ENCODE peak calls at places on chromosomes 7 and 10, in five cellular contexts. I is PC-3, Z is HCT116, B is hepatocyte, G is MM.1S. S is an unnamed sample.

GRCh38 chr7:105097619-105098018 is 83.6 kb downstream of the KMT2E start:
- DNase-seq in B (no peak), G (no peak), I (peak; percentile 89), Z (no peak), S (no peak)

GRCh38 chr10:72099054-72099921 is 10.9 kb upstream of the SPOCK2 start:
- DNase-seq in B (no peak), Z (no peak), I (no peak), G (no peak), S (no peak)

GRCh38 chr7:151141855-151142685 is 25.4 kb downstream of the GBX1 start:
- DNase-seq in Z (no peak), G (no peak), B (no peak), I (no peak), S (no peak)

GRCh38 chr7:29891766-29892165 is 85.5 kb downstream of the WIPF3 start:
- DNase-seq in G (no peak), Z (no peak), I (no peak), B (no peak), S (no peak)

GRCh38 chr10:48253970-48254657 is 20.4 kb downstream of the FRMPD2 start:
- DNase-seq in I (peak; percentile 73), Z (no peak), B (no peak), G (no peak), S (peak; percentile 94)

GRCh38 chr10:20858292-20859124 is 38.6 kb downstream of the NEBL start:
- DNase-seq in B (peak; percentile 41), G (peak; percentile 37), I (peak; percentile 53), Z (peak; percentile 8), S (no peak)

GRCh38 chr10:132515811-132516726 is 21.5 kb upstream of the INPP5A start:
- DNase-seq in Z (no peak), I (no peak), G (no peak), B (no peak), S (no peak)

GRCh38 chr7:116953727-116954442 is 584 bp downstream of the ST7 start:
- DNase-seq in B (peak; percentile 89), G (peak; percentile 49), Z (peak; percentile 43), I (peak; percentile 77), S (peak; percentile 63)

DNA sequence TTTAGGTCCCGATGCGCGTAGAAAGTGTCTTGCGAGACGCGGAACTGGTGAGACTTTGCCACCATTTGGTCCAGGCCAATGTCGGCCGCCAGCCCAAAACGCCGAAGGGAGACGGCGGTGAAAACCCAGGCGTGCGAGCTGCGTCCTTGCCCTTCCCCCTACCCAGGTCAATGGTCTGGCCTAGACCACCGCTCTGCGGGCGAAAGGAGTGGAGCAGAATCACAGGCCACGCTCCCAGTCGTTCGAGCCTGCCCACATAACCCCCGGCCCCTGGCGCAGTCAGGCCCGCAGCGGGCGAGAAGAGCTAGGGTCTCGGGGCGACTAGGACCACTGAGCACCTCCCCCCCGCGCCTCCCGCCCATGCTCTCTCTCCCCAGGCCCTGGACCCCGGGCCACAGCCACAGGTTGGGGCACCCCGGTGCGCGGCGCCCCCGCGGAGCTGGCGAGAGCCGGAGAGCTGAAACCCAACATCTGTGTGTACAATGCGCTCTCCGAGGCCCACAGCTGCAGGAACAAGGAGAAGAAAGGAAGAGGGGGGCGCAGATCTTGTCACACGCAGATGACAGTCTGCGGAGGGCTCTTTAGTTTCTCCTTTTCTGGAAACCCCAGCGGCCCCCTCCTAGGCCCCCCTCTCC is 354.8 kb downstream of the DNAJB6 start:
- DNase-seq in G (no peak), Z (no peak), I (no peak), B (no peak), S (no peak)
- H3K4me3 ChIP-seq in G (no peak overlapping the region), Z (no peak overlapping the region), I (no peak overlapping the region), B (no peak overlapping the region), S (no peak overlapping the region)

GRCh38 chr10:35213699-35214098 is 87.1 kb downstream of the CREM start:
- DNase-seq in B (no peak), Z (no peak), G (no peak), I (no peak), S (no peak)
- H3K4me1 ChIP-seq in B (no peaks in the 10 kb centered on the region), Z (no peaks in the 10 kb centered on the region), G (peaks cover 7% of the 10 kb centered on the region), I (no peaks in the 10 kb centered on the region), S (no peaks in the 10 kb centered on the region)

DNA sequence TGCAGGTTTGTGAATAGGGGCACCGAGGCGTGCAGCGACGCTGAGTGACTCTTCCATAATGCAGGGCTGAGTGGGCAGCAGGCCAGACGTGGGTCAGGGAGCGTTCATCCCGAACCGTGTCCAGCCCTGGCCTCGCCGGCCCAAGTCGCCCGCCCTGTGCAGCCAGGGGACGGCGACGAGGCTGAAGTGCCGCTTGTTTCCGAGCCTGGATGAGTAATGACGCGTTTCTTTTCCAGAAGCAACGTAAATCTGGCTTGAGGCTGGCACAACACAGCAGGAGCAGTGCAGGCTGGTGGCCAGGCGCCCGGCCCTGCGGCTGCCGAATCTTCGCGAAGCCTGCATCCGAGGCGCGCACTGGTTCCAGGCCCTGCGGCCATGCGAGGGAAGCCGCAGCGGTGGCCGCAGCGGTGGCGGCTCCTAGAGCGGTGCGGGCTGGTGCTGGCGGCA is 74.0 kb upstream of the SEC61G start:
- DNase-seq in B (no peak), Z (no peak), I (no peak), G (no peak), S (no peak)
- H3K9me2 ChIP-seq in B (no peaks in the 10 kb centered on the region), Z (no peaks in the 10 kb centered on the region), I (no peaks in the 10 kb centered on the region), G (no peaks in the 10 kb centered on the region), S (no peaks in the 10 kb centered on the region)

GRCh38 chr10:90921906-90922305 is 1.0 kb upstream of the ANKRD1 start:
- DNase-seq in Z (no peak), I (no peak), B (no peak), G (no peak), S (no peak)

GRCh38 chr10:90923111-90923731 is 2.3 kb upstream of the ANKRD1 start:
- DNase-seq in G (no peak), Z (no peak), I (no peak), B (no peak), S (no peak)

GRCh38 chr10:90919683-90920574 is 958 bp downstream of the ANKRD1 start:
- DNase-seq in Z (no peak), B (no peak), I (no peak), G (no peak), S (no peak)

GRCh38 chr10:90917968-90918318 is 2.9 kb downstream of the ANKRD1 start:
- DNase-seq in I (no peak), B (no peak), Z (no peak), G (no peak), S (no peak)

DNA sequence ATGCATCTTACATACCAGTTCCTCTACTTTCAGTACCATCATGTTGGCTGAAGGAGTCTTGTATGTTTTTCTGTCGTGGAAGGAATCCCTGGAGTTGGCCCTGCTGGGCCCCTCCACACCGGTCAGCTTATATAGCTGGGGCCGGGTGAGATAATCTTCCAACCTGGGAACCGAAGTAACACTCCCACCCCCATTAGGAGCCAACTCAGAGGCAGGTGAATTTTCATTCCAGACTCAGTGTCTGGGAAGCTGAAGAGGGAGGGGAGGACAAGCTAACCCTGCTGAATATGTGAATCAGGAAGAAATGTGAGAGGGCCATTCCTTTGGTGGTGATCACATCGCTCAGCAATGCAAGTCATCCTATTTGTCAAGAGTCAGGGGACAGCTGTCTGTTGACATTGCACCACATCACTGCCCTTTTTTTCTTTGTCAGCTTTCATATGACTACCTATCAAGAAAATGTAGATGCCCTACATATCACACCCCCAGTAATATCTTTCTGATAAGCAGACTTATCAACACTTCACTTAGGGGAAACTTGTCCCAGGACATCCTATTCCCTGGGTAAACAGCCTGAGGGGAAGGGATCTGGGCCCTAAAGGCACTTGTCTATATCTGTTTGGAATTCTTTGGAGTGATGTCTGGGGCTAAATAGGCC is at the start of gene ANKRD1:
- DNase-seq in G (no peak), B (peak; percentile 79), Z (peak; percentile 60), I (peak; percentile 93), S (peak; percentile 72)
- H3K4me3 ChIP-seq in G (no peak within 1 kb of the TSS), B (no peak within 1 kb of the TSS), Z (no peak within 1 kb of the TSS), I (peak within 1 kb of the TSS; percentile 48), S (peak within 1 kb of the TSS; percentile 50)

GRCh38 chr10:80462986-80463741 is 9.1 kb downstream of the TSPAN14 start:
- DNase-seq in B (no peak), Z (no peak), G (no peak), I (no peak), S (no peak)
- H3K4me1 ChIP-seq in B (peaks cover 91% of the 10 kb centered on the region), Z (peaks cover 84% of the 10 kb centered on the region), G (peaks cover 4% of the 10 kb centered on the region), I (no peaks in the 10 kb centered on the region), S (peaks cover 98% of the 10 kb centered on the region)

GRCh38 chr7:131897016-131897789 is 340.8 kb upstream of the PODXL start:
- DNase-seq in I (peak; percentile 62), Z (peak; percentile 12), B (no peak), G (no peak), S (no peak)
- H3K9me2 ChIP-seq in I (no peaks in the 10 kb centered on the region), Z (no peaks in the 10 kb centered on the region), B (no peaks in the 10 kb centered on the region), G (no peaks in the 10 kb centered on the region), S (no peaks in the 10 kb centered on the region)

GRCh38 chr10:75407296-75407715 is 5.7 kb upstream of the ZNF503 start:
- DNase-seq in I (peak; percentile 74), Z (no peak), B (no peak), G (no peak), S (no peak)
- H3K4me3 ChIP-seq in I (peak overlapping the region; percentile 74), Z (no peak overlapping the region), B (peak overlapping the region; percentile 89), G (peak overlapping the region; percentile 28), S (no peak overlapping the region)

GRCh38 chr10:35397953-35398352 is 61.6 kb downstream of the CCNY start:
- DNase-seq in G (no peak), I (no peak), Z (no peak), B (no peak), S (no peak)
- H3K4me1 ChIP-seq in G (no peaks in the 10 kb centered on the region), I (no peaks in the 10 kb centered on the region), Z (no peaks in the 10 kb centered on the region), B (peaks cover 26% of the 10 kb centered on the region), S (no peaks in the 10 kb centered on the region)

DNA sequence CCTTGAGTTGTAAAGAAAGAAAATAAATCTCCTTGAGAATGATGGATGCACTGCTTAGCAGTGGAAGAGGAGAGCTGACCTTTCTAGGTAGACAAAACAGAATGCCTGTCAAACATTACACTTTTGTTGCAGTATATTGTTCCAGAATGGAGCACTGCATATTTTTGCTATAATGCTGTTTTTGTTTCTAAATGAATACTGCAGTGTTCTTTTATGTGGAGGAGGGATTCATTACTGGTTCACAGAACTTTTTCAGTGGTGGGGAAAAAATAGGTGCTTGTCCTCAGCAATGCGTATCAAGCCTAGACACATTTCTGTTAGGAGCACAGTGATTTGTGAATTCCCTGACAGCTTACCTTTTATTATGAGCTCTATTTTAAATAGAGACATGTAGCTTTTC is 66.1 kb downstream of the PTPRE start:
- DNase-seq in I (no peak), B (no peak), G (no peak), Z (no peak), S (no peak)
- H3K9me2 ChIP-seq in I (no peaks in the 10 kb centered on the region), B (no peaks in the 10 kb centered on the region), G (no peaks in the 10 kb centered on the region), Z (no peaks in the 10 kb centered on the region), S (no peaks in the 10 kb centered on the region)

S was measured in PC-9.